ENCODE peak calls at places on chromosomes 12 and 14, in six cellular contexts. C is endodermal cell, W is astrocyte of the cerebellum, X is MCF 10A, J is tibial nerve, U is left ventricle myocardium inferior. P is an unnamed sample.

GRCh38 chr14:94681300-94682060 is 69.3 kb downstream of the SERPINA3 start:
- DNase-seq in C (peak), W (no peak), X (peak), J (peak), U (no peak), P (no peak)

GRCh38 chr14:22434030-22434429 is 155.0 kb downstream of the DAD1 start:
- DNase-seq in C (peak), W (no peak), X (no peak), J (no peak), U (no peak), P (no peak)

GRCh38 chr12:58965568-58965967 is 45.3 kb upstream of the LRIG3 start:
- DNase-seq in C (no peak), W (no peak), X (peak), J (no peak), U (no peak), P (no peak)

GRCh38 chr12:127108360-127109215 is 1158.4 kb upstream of the TMEM132C start:
- DNase-seq in C (peak), W (peak), X (peak), J (peak), U (peak), P (peak)

GRCh38 chr14:84127430-84127829 is 1402.5 kb upstream of the FLRT2 start:
- DNase-seq in C (no peak), W (no peak), X (no peak), J (no peak), U (no peak), P (no peak)

GRCh38 chr14:58944226-58944769 is 244.2 kb upstream of the DAAM1 start:
- DNase-seq in C (no peak), W (no peak), X (no peak), J (no peak), U (no peak), P (no peak)

GRCh38 chr12:89883630-89884364 is 175.2 kb upstream of the ATP2B1 start:
- DNase-seq in C (peak), W (peak), X (peak), J (no peak), U (no peak), P (no peak)

GRCh38 chr12:107749094-107749493 is 11.8 kb downstream of the PRDM4 start:
- DNase-seq in C (no peak), W (no peak), X (peak), J (no peak), U (no peak), P (no peak)

GRCh38 chr12:96989916-96990315 is 82.9 kb downstream of the NEDD1 start:
- DNase-seq in C (peak), W (no peak), X (peak), J (no peak), U (no peak), P (no peak)

GRCh38 chr12:4664111-4664510 is 15.2 kb downstream of the NDUFA9 start:
- DNase-seq in C (no peak), W (peak), X (peak), J (no peak), U (no peak), P (no peak)

GRCh38 chr12:2752676-2753371 is 41.9 kb upstream of the FKBP4 start:
- DNase-seq in C (peak), W (peak), X (peak), J (peak), U (peak), P (peak)

GRCh38 chr14:54591461-54592245 is 24.7 kb downstream of the SAMD4A start:
- DNase-seq in C (no peak), W (no peak), X (peak), J (no peak), U (no peak), P (no peak)

GRCh38 chr12:87025976-87026375 is 769.8 kb upstream of the MGAT4C start:
- DNase-seq in C (no peak), W (peak), X (no peak), J (no peak), U (no peak), P (no peak)

GRCh38 chr14:28707814-28708213 is 58.8 kb upstream of the FOXG1 start:
- DNase-seq in C (no peak), W (peak), X (peak), J (no peak), U (no peak), P (no peak)

GRCh38 chr12:80352476-80352875 is 91.6 kb upstream of the PTPRQ start:
- DNase-seq in C (no peak), W (no peak), X (peak), J (no peak), U (no peak), P (no peak)

GRCh38 chr12:59977779-59978178 is 381.9 kb downstream of the SLC16A7 start:
- DNase-seq in C (no peak), W (no peak), X (no peak), J (no peak), U (no peak), P (no peak)

GRCh38 chr14:102434647-102435175 is 72.0 kb downstream of the TECPR2 start:
- DNase-seq in C (no peak), W (no peak), X (no peak), J (no peak), U (no peak), P (no peak)

GRCh38 chr12:39931857-39932256 is 174.0 kb downstream of the SLC2A13 start:
- DNase-seq in C (no peak), W (no peak), X (peak), J (no peak), U (no peak), P (no peak)

GRCh38 chr12:39199371-39199770 is 243.5 kb downstream of the KIF21A start:
- DNase-seq in C (no peak), W (no peak), X (no peak), J (no peak), U (no peak), P (no peak)

GRCh38 chr14:93953263-93953662 is 23.1 kb downstream of the ASB2 start:
- DNase-seq in C (peak), W (no peak), X (no peak), J (no peak), U (no peak), P (peak)

GRCh38 chr12:52050116-52050770 is 999 bp upstream of the NR4A1 start:
- DNase-seq in C (peak), W (no peak), X (peak), J (no peak), U (no peak), P (no peak)

GRCh38 chr14:92584856-92585255 is 71.3 kb downstream of the RIN3 start:
- DNase-seq in C (no peak), W (no peak), X (no peak), J (no peak), U (no peak), P (no peak)

GRCh38 chr14:104753528-104754212 is 723 bp downstream of the SIVA1 start:
- DNase-seq in C (no peak), W (no peak), X (no peak), J (no peak), U (no peak), P (no peak)

GRCh38 chr12:28172434-28173030 is 17.7 kb upstream of the CCDC91 start:
- DNase-seq in C (peak), W (peak), X (peak), J (no peak), U (no peak), P (no peak)

GRCh38 chr14:61838661-61839060 is 76.4 kb downstream of the SNAPC1 start:
- DNase-seq in C (no peak), W (no peak), X (peak), J (no peak), U (no peak), P (no peak)

GRCh38 chr14:35534130-35534883 is at the start of gene INSM2:
- DNase-seq in C (no peak), W (no peak), X (peak), J (no peak), U (no peak), P (peak)

GRCh38 chr12:29309320-29309902 is 71.6 kb downstream of the ERGIC2 start:
- DNase-seq in C (no peak), W (no peak), X (peak), J (no peak), U (no peak), P (no peak)

GRCh38 chr12:110501378-110501721 is 561 bp downstream of the VPS29 start:
- DNase-seq in C (no peak), W (peak), X (peak), J (no peak), U (no peak), P (peak)

GRCh38 chr12:120496353-120497340 is 734 bp downstream of the DYNLL1 start:
- DNase-seq in C (peak), W (no peak), X (peak), J (peak), U (peak), P (peak)
- TF ChIP-seq CTCF in C (no peak), W (no peak), X (no peak), J (no peak), U (no peak), P (peak)

GRCh38 chr12:53211476-53212381 is 4.7 kb upstream of the ITGB7 start:
- DNase-seq in C (peak), W (no peak), X (no peak), J (no peak), U (no peak), P (no peak)

GRCh38 chr12:53214221-53214620 is 7.2 kb upstream of the ITGB7 start:
- DNase-seq in C (peak), W (no peak), X (no peak), J (no peak), U (no peak), P (no peak)

GRCh38 chr12:53214687-53215455 is 7.8 kb upstream of the ITGB7 start:
- DNase-seq in C (peak), W (no peak), X (no peak), J (no peak), U (peak), P (no peak)

GRCh38 chr12:53213348-53213747 is 6.3 kb upstream of the ITGB7 start:
- DNase-seq in C (peak), W (no peak), X (peak), J (peak), U (peak), P (peak)

GRCh38 chr12:53212931-53213330 is 5.9 kb upstream of the ITGB7 start:
- DNase-seq in C (no peak), W (no peak), X (no peak), J (no peak), U (no peak), P (no peak)
- TF ChIP-seq CTCF in C (no peak), W (no peak), X (no peak), J (no peak), U (no peak), P (peak)

DNA sequence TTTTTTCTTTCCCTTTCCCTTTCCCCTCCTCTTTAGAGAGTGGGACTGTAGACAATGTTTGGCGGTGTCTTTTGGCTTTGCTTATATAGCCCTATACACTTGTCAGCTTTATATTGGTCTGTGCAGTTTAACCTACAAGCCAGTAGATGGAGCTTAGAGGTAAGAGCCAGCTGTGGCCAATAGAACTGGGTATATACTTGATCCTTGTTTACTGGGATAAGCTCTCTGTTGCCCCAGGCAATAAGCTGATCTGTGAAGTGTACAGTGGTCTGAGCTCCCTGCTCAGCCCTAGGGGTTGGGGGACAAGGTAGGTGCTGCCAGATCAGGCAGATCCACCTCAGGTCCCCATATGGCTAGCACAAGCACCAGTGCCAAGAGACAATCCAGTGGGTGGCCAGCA is 434.1 kb downstream of the NOVA1 start:
- DNase-seq in C (peak), W (peak), X (no peak), J (no peak), U (no peak), P (no peak)
- TF ChIP-seq CTCF in C (peak), W (peak), X (peak), J (peak), U (peak), P (no peak)

GRCh38 chr14:76550534-76550933 is 174.6 kb downstream of the ESRRB start:
- DNase-seq in C (peak), W (no peak), X (peak), J (no peak), U (no peak), P (no peak)

GRCh38 chr14:76551116-76551515 is 175.2 kb downstream of the ESRRB start:
- DNase-seq in C (peak), W (no peak), X (no peak), J (no peak), U (no peak), P (no peak)

GRCh38 chr14:76541594-76542219 is 165.8 kb downstream of the ESRRB start:
- DNase-seq in C (no peak), W (no peak), X (no peak), J (no peak), U (no peak), P (no peak)

GRCh38 chr14:76551906-76552305 is 176.0 kb downstream of the ESRRB start:
- DNase-seq in C (peak), W (no peak), X (no peak), J (no peak), U (no peak), P (no peak)

DNA sequence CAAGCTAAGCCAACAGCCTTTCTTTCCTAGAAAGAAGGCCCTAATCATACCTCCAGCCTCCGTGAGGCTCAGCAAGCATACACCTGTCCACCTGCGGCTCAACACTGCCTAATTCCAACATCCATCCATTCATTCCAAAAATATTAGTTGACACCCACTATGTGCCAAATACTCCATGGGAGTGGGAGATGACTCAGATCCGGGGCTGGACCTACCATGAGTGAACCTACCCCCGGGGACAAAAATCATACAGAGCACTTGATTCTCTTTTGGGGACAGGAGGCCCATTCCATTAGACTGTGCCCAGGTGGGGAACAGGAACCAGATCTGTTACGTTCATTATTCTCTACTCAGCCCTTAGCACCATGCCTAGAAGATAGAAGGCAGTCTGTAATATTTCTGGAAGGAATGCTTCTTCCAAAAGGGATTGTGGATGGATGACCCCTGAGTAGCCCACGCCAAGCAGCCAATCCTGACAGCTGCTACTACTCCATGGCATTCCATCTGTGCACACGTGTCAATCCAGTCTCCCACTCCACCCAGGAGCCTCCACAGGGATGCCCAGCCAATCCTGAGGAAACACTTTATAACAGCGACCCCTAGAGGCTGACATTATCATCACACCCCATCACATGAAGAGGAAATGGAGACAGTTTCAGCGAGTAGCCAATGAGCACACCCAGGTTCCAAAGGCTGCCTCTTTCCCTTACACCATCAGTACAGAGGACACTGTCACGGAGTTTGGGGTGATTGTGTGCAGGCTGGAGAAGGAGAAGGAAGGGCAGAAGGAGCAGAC is 170.7 kb downstream of the ESRRB start:
- DNase-seq in C (peak), W (no peak), X (peak), J (no peak), U (no peak), P (peak)
- TF ChIP-seq CTCF in C (peak), W (peak), X (peak), J (no peak), U (peak), P (peak)

DNA sequence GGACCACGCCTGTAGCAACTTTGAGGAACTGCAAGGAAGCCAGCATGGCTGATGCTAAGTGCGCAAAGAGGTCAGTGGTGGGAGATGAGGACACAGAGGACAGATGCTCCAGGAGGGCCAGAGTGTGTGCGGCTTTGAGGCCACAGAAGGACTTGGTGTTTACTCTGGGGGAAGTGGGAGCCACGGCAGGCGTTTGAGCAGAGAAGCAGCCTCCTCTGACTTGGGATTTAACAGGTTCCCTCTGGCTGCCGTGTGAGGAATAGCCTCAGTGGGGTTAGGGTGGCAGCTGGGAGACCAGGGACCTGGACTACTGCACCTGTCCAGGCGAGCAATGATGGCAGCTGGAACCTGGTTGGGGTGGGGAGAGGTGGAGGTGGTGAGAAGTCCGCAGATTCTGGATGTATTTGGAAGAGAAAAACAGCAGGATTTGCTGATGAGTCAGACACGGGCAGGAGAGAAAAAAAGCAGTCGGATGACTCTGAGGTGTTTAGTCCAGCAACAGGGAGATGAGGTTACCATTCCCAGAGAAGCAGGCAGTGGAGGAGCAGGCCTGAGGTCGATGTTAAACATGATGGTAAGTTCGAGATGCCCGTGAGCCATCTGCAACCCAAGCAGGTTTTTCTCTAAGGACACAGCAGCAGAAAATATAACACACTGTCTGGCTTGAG is 143.5 kb downstream of the SCARB1 start:
- DNase-seq in C (no peak), W (peak), X (peak), J (no peak), U (no peak), P (no peak)
- TF ChIP-seq CTCF in C (peak), W (peak), X (peak), J (no peak), U (peak), P (no peak)

DNA sequence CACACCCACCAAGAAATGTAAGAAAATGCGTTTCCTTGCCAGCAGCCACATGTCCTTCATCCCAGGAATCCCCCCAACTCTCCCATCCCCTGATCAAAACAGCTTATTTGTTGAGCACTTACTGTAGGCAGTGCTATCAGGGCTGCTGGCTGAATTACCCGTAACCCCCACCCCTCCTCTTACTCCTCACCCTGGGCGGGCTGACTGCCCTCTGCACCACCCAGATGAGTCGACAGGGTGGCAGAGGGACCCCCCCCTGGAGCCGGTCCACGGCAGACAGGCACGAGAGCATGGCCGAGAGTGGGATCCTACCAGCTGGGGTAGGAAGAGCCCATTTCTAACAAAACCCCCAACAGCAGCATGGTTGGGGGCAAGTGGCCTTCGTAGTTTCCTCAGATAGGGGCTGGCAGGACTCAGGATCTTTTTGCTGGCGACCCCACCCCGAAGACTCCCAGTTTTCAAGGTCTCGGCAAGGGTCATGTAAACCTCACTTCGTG is 1.1 kb upstream of the RHOF start:
- DNase-seq in C (no peak), W (no peak), X (no peak), J (no peak), U (no peak), P (no peak)
- TF ChIP-seq CTCF in C (no peak), W (no peak), X (no peak), J (no peak), U (no peak), P (no peak)

GRCh38 chr12:25135531-25136154 is 59.3 kb downstream of the DNAI7 start:
- DNase-seq in C (peak), W (no peak), X (peak), J (no peak), U (no peak), P (no peak)
- TF ChIP-seq CTCF in C (peak), W (no peak), X (no peak), J (no peak), U (no peak), P (no peak)

DNA sequence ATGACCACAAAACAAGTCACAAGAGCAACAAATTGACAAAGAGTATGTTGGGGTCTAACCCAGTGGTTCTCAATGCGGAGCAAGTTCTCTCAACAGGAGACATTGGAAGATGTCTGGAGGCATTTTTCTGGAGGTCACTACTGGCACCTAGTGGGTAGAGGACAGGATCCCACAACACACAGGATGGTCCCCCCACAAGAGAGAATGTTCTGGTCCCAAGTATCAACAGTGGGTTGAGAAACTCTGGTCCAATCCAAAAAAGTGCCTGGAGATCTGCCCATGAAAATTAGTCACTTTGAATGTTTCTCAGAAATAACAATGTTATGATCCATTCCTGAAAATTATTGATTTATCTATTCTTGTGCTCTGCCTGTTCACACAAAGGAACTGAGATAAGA is 3.3 kb downstream of the SSH1 start:
- DNase-seq in C (no peak), W (peak), X (peak), J (no peak), U (no peak), P (no peak)
- TF ChIP-seq CTCF in C (peak), W (peak), X (peak), J (peak), U (peak), P (peak)

DNA sequence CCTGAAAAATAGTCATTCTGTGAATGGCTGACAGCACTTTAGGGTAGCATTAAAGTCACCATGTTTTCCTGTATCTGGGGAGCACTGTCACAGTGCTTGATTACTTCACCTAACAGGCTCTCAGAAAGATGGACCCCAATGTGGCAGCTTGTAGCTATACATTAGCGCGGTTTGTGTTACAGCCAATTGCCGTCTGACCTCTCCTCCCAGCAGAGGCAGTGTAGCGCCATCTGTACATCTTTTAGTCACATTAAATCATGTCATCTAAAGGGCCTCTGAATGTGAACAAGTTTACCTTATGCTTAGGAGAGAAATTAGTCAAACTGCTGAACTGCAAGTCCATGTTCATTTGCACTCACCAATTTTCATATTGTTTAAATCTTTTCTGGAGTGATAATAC is 113.7 kb downstream of the LMO3 start:
- DNase-seq in C (peak), W (no peak), X (no peak), J (no peak), U (no peak), P (no peak)
- TF ChIP-seq CTCF in C (peak), W (no peak), X (no peak), J (no peak), U (no peak), P (no peak)